ENCODE peak calls at places on chromosomes 13 and 19, in five cellular contexts. One of them, this sample, is unnamed. For H3K9me3, the result is how much of the 10 kb centered on the place peaks cover.

GRCh38 chr19:8615813-8616596 is 5.5 kb upstream of the ADAMTS10 start:
- DNase-seq in heart right ventricle: peak
- DNase-seq in ovary: peak
- DNase-seq in heart left ventricle: no peak
- DNase-seq in CD8-positive, alpha-beta memory T cell: peak
- DNase-seq in this sample: peak

GRCh38 chr13:52010890-52011689 is at the start of gene ATP7B:
- DNase-seq in heart right ventricle: peak
- DNase-seq in ovary: no peak
- DNase-seq in heart left ventricle: peak
- DNase-seq in CD8-positive, alpha-beta memory T cell: peak
- DNase-seq in this sample: peak

GRCh38 chr13:32153056-32153455 is 121.5 kb downstream of the FRY start:
- DNase-seq in heart right ventricle: no peak
- DNase-seq in ovary: no peak
- DNase-seq in heart left ventricle: no peak
- DNase-seq in CD8-positive, alpha-beta memory T cell: no peak
- DNase-seq in this sample: no peak

GRCh38 chr13:41848435-41849255 is 112.3 kb downstream of the VWA8 start:
- DNase-seq in heart right ventricle: no peak
- DNase-seq in ovary: no peak
- DNase-seq in heart left ventricle: no peak
- DNase-seq in CD8-positive, alpha-beta memory T cell: no peak
- DNase-seq in this sample: no peak

GRCh38 chr13:91459485-91459884 is 61.1 kb downstream of the GPC5 start:
- DNase-seq in heart right ventricle: no peak
- DNase-seq in ovary: no peak
- DNase-seq in heart left ventricle: no peak
- DNase-seq in CD8-positive, alpha-beta memory T cell: no peak
- DNase-seq in this sample: no peak

GRCh38 chr19:13788991-13789390 is 6.3 kb upstream of the ZSWIM4 start:
- DNase-seq in heart right ventricle: no peak
- DNase-seq in ovary: no peak
- DNase-seq in heart left ventricle: no peak
- DNase-seq in CD8-positive, alpha-beta memory T cell: peak
- DNase-seq in this sample: no peak

GRCh38 chr19:39927076-39927475 is 7.4 kb downstream of the FCGBP start:
- DNase-seq in heart right ventricle: no peak
- DNase-seq in ovary: no peak
- DNase-seq in heart left ventricle: no peak
- DNase-seq in CD8-positive, alpha-beta memory T cell: no peak
- DNase-seq in this sample: no peak

GRCh38 chr13:82739881-82740280 is 1142.4 kb downstream of the SLITRK1 start:
- DNase-seq in heart right ventricle: no peak
- DNase-seq in ovary: no peak
- DNase-seq in heart left ventricle: no peak
- DNase-seq in CD8-positive, alpha-beta memory T cell: no peak
- DNase-seq in this sample: no peak

GRCh38 chr19:6736169-6736916 is 1.0 kb downstream of the GPR108 start:
- DNase-seq in heart right ventricle: peak
- DNase-seq in ovary: peak
- DNase-seq in heart left ventricle: peak
- DNase-seq in CD8-positive, alpha-beta memory T cell: peak
- DNase-seq in this sample: peak

GRCh38 chr13:109835321-109835720 is 48.9 kb upstream of the IRS2 start:
- DNase-seq in heart right ventricle: no peak
- DNase-seq in ovary: no peak
- DNase-seq in heart left ventricle: no peak
- DNase-seq in CD8-positive, alpha-beta memory T cell: no peak
- DNase-seq in this sample: no peak

GRCh38 chr19:13146763-13147563 is 3.2 kb downstream of the STX10 start:
- DNase-seq in heart right ventricle: no peak
- DNase-seq in ovary: no peak
- DNase-seq in heart left ventricle: no peak
- DNase-seq in CD8-positive, alpha-beta memory T cell: no peak
- DNase-seq in this sample: no peak

GRCh38 chr19:8310342-8311055 is 2.3 kb upstream of the CD320 start:
- DNase-seq in heart right ventricle: no peak
- DNase-seq in ovary: no peak
- DNase-seq in heart left ventricle: no peak
- DNase-seq in CD8-positive, alpha-beta memory T cell: no peak
- DNase-seq in this sample: no peak

GRCh38 chr13:99418663-99419140 is 82.6 kb upstream of the TM9SF2 start:
- DNase-seq in heart right ventricle: no peak
- DNase-seq in ovary: no peak
- DNase-seq in heart left ventricle: no peak
- DNase-seq in CD8-positive, alpha-beta memory T cell: no peak
- DNase-seq in this sample: no peak

GRCh38 chr19:31054430-31054829 is 294.8 kb downstream of the TSHZ3 start:
- DNase-seq in heart right ventricle: no peak
- DNase-seq in ovary: no peak
- DNase-seq in heart left ventricle: peak
- DNase-seq in CD8-positive, alpha-beta memory T cell: peak
- DNase-seq in this sample: peak

GRCh38 chr13:77699059-77699680 is 1.7 kb downstream of the SLAIN1 start:
- DNase-seq in heart right ventricle: no peak
- DNase-seq in ovary: no peak
- DNase-seq in heart left ventricle: no peak
- DNase-seq in CD8-positive, alpha-beta memory T cell: no peak
- DNase-seq in this sample: no peak

GRCh38 chr19:29293736-29294342 is 80.9 kb upstream of the UQCRFS1 start:
- DNase-seq in heart right ventricle: no peak
- DNase-seq in ovary: no peak
- DNase-seq in heart left ventricle: no peak
- DNase-seq in CD8-positive, alpha-beta memory T cell: no peak
- DNase-seq in this sample: no peak

GRCh38 chr13:32175307-32175706 is 139.9 kb downstream of the ZAR1L start:
- DNase-seq in heart right ventricle: no peak
- DNase-seq in ovary: no peak
- DNase-seq in heart left ventricle: no peak
- DNase-seq in CD8-positive, alpha-beta memory T cell: no peak
- DNase-seq in this sample: no peak

GRCh38 chr19:55939206-55939605 is 7.1 kb upstream of the NLRP13 start:
- DNase-seq in heart right ventricle: no peak
- DNase-seq in ovary: no peak
- DNase-seq in heart left ventricle: no peak
- DNase-seq in CD8-positive, alpha-beta memory T cell: no peak
- DNase-seq in this sample: no peak

GRCh38 chr19:55935206-55935605 is 3.1 kb upstream of the NLRP13 start:
- DNase-seq in heart right ventricle: no peak
- DNase-seq in ovary: no peak
- DNase-seq in heart left ventricle: no peak
- DNase-seq in CD8-positive, alpha-beta memory T cell: no peak
- DNase-seq in this sample: no peak

GRCh38 chr19:55940306-55940705 is 7.3 kb upstream of the NLRP8 start:
- DNase-seq in heart right ventricle: no peak
- DNase-seq in ovary: no peak
- DNase-seq in heart left ventricle: no peak
- DNase-seq in CD8-positive, alpha-beta memory T cell: no peak
- DNase-seq in this sample: no peak
- H3K9me3 ChIP-seq in heart right ventricle: under half
- H3K9me3 ChIP-seq in ovary: under half
- H3K9me3 ChIP-seq in heart left ventricle: under half
- H3K9me3 ChIP-seq in CD8-positive, alpha-beta memory T cell: under half
- H3K9me3 ChIP-seq in this sample: under half

GRCh38 chr19:36526581-36526980 is 1.5 kb downstream of the ZNF260 start:
- DNase-seq in heart right ventricle: no peak
- DNase-seq in ovary: no peak
- DNase-seq in heart left ventricle: no peak
- DNase-seq in CD8-positive, alpha-beta memory T cell: no peak
- DNase-seq in this sample: no peak

GRCh38 chr19:36524617-36525016 is 3.5 kb downstream of the ZNF260 start:
- DNase-seq in heart right ventricle: no peak
- DNase-seq in ovary: no peak
- DNase-seq in heart left ventricle: no peak
- DNase-seq in CD8-positive, alpha-beta memory T cell: no peak
- DNase-seq in this sample: no peak

GRCh38 chr19:36528194-36528920 is at the start of gene ZNF260:
- DNase-seq in heart right ventricle: peak
- DNase-seq in ovary: peak
- DNase-seq in heart left ventricle: peak
- DNase-seq in CD8-positive, alpha-beta memory T cell: peak
- DNase-seq in this sample: peak

GRCh38 chr19:36527873-36528193 is 238 bp downstream of the ZNF260 start:
- DNase-seq in heart right ventricle: no peak
- DNase-seq in ovary: no peak
- DNase-seq in heart left ventricle: no peak
- DNase-seq in CD8-positive, alpha-beta memory T cell: no peak
- DNase-seq in this sample: no peak

DNA sequence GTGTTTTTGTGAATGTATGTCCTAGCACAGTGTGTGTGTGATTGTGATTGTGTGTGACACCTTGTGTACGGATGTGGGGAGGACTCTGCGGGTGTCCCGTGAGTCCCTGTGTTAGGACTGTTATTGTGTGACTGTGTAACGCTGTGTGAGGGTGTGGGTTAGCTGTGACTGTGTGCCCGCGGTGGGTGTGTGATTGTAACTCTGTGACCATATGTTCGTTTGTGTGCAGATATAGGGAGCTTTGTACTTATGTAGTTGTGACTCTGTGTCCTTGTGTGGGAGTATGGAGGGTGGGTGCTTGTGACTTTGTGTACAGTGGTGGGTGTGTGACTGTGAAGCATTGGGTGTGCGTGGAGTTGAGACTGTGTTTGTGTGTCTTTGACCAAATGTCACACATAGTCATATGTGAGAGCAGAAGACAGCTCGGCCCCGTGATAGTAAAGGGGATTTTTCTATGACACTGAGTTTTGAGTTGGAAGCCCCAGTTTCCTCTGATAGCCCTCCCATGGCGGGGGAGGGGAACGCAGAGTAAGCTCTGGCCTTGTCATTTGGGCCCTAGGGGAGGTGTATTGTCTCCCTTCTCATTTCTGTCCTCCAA is 949 bp upstream of the ZNF260 start:
- DNase-seq in heart right ventricle: no peak
- DNase-seq in ovary: peak
- DNase-seq in heart left ventricle: peak
- DNase-seq in CD8-positive, alpha-beta memory T cell: peak
- DNase-seq in this sample: no peak
- H3K9me3 ChIP-seq in heart right ventricle: under half
- H3K9me3 ChIP-seq in ovary: under half
- H3K9me3 ChIP-seq in heart left ventricle: under half
- H3K9me3 ChIP-seq in CD8-positive, alpha-beta memory T cell: under half
- H3K9me3 ChIP-seq in this sample: under half

GRCh38 chr19:12042893-12043292 is 7.4 kb upstream of the ZNF433 start:
- DNase-seq in heart right ventricle: no peak
- DNase-seq in ovary: no peak
- DNase-seq in heart left ventricle: no peak
- DNase-seq in CD8-positive, alpha-beta memory T cell: no peak
- DNase-seq in this sample: no peak
- H3K9me3 ChIP-seq in heart right ventricle: under half
- H3K9me3 ChIP-seq in ovary: under half
- H3K9me3 ChIP-seq in heart left ventricle: under half
- H3K9me3 ChIP-seq in CD8-positive, alpha-beta memory T cell: under half
- H3K9me3 ChIP-seq in this sample: under half

GRCh38 chr13:49213997-49214916 is 5.9 kb upstream of the MLNR start:
- DNase-seq in heart right ventricle: no peak
- DNase-seq in ovary: no peak
- DNase-seq in heart left ventricle: no peak
- DNase-seq in CD8-positive, alpha-beta memory T cell: no peak
- DNase-seq in this sample: no peak

GRCh38 chr13:49214917-49215376 is 5.2 kb upstream of the MLNR start:
- DNase-seq in heart right ventricle: peak
- DNase-seq in ovary: no peak
- DNase-seq in heart left ventricle: peak
- DNase-seq in CD8-positive, alpha-beta memory T cell: no peak
- DNase-seq in this sample: no peak

GRCh38 chr13:49218493-49219051 is 1.6 kb upstream of the MLNR start:
- DNase-seq in heart right ventricle: no peak
- DNase-seq in ovary: no peak
- DNase-seq in heart left ventricle: no peak
- DNase-seq in CD8-positive, alpha-beta memory T cell: no peak
- DNase-seq in this sample: no peak

GRCh38 chr13:49217962-49218492 is 2.1 kb upstream of the MLNR start:
- DNase-seq in heart right ventricle: no peak
- DNase-seq in ovary: no peak
- DNase-seq in heart left ventricle: no peak
- DNase-seq in CD8-positive, alpha-beta memory T cell: no peak
- DNase-seq in this sample: no peak

DNA sequence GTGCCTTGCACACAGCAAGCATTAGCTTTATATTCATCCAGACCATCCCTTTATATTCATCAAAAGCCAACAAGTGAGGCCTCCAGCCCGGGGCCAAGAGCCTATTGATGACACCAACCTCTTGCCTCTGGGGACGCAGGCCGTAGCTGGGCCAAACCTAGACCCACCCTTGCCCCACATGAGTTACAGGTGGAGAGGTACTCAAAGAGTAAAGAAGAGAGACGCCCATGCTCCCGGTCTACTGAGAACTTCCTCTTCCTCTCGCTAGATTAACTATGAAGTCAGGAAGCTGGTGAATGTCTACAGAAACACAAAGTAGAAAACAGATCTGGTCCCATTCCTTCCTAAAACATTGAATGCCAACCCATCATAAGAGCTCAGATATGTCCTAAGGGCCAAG is 3.8 kb upstream of the MLNR start:
- DNase-seq in heart right ventricle: no peak
- DNase-seq in ovary: no peak
- DNase-seq in heart left ventricle: no peak
- DNase-seq in CD8-positive, alpha-beta memory T cell: no peak
- DNase-seq in this sample: no peak
- H3K9me3 ChIP-seq in heart right ventricle: under half
- H3K9me3 ChIP-seq in ovary: under half
- H3K9me3 ChIP-seq in heart left ventricle: under half
- H3K9me3 ChIP-seq in CD8-positive, alpha-beta memory T cell: under half
- H3K9me3 ChIP-seq in this sample: under half

GRCh38 chr19:52307275-52307674 is 10.3 kb downstream of the ZNF480 start:
- DNase-seq in heart right ventricle: no peak
- DNase-seq in ovary: no peak
- DNase-seq in heart left ventricle: no peak
- DNase-seq in CD8-positive, alpha-beta memory T cell: no peak
- DNase-seq in this sample: no peak
- H3K9me3 ChIP-seq in heart right ventricle: half or more
- H3K9me3 ChIP-seq in ovary: under half
- H3K9me3 ChIP-seq in heart left ventricle: half or more
- H3K9me3 ChIP-seq in CD8-positive, alpha-beta memory T cell: under half
- H3K9me3 ChIP-seq in this sample: under half